ENCODE peak calls at places on chromosomes 7 and 10, in eight cellular contexts. E is lung, J is heart left ventricle, F is tibial nerve, Z is cardiac muscle cell, X is trophoblast cell, N is colonic mucosa, I is lower lobe of right lung. W is an unnamed sample. For H3K27me3, the result is how much of the 10 kb centered on the place peaks cover.

GRCh38 chr7:100061518-100062193 is 12.1 kb downstream of the ZSCAN21 start:
- DNase-seq in J (no peak), F (no peak), N (no peak), I (no peak), E (no peak), X (no peak), Z (no peak), W (no peak)

GRCh38 chr7:139777304-139777890 is 401 bp downstream of the HIPK2 start:
- DNase-seq in E (no peak), Z (peak), F (no peak), I (peak), X (peak), N (peak), J (peak), W (peak)

GRCh38 chr10:121152033-121152432 is 300.9 kb downstream of the WDR11 start:
- DNase-seq in E (no peak), N (no peak), I (no peak), X (no peak), Z (no peak), J (no peak), F (no peak), W (peak)

GRCh38 chr10:114547466-114547865 is 110.6 kb downstream of the ABLIM1 start:
- DNase-seq in X (no peak), E (no peak), Z (no peak), F (no peak), N (no peak), J (no peak), I (peak), W (no peak)

GRCh38 chr7:130901209-130901783 is 167.3 kb upstream of the KLF14 start:
- DNase-seq in X (no peak), F (no peak), N (peak), I (peak), Z (peak), J (peak), E (peak), W (no peak)

GRCh38 chr10:14173706-14174594 is 156.8 kb downstream of the FRMD4A start:
- DNase-seq in N (no peak), E (no peak), Z (peak), I (no peak), F (no peak), J (no peak), X (no peak), W (peak)

GRCh38 chr7:46993396-46993795 is 588.5 kb downstream of the TNS3 start:
- DNase-seq in E (no peak), F (no peak), J (no peak), I (no peak), Z (peak), X (no peak), N (no peak), W (no peak)

GRCh38 chr7:107884419-107884818 is 6.6 kb upstream of the DLD start:
- DNase-seq in E (no peak), J (no peak), N (no peak), X (no peak), F (no peak), Z (no peak), I (no peak), W (no peak)

GRCh38 chr10:79429751-79430150 is 15.7 kb downstream of the ZCCHC24 start:
- DNase-seq in J (no peak), X (no peak), Z (no peak), F (no peak), E (no peak), I (no peak), N (no peak), W (peak)

GRCh38 chr7:27180431-27181175 is 4.4 kb downstream of the HOXA11 start:
- DNase-seq in J (no peak), F (peak), E (no peak), X (no peak), N (no peak), I (no peak), Z (no peak), W (peak)

GRCh38 chr10:100569687-100570517 is 34.2 kb downstream of the HIF1AN start:
- DNase-seq in I (no peak), F (no peak), Z (no peak), N (no peak), E (no peak), J (no peak), X (no peak), W (peak)

GRCh38 chr7:69335331-69335730 is 262.9 kb upstream of the AUTS2 start:
- DNase-seq in X (no peak), F (no peak), I (no peak), J (no peak), Z (no peak), E (no peak), N (no peak), W (no peak)

GRCh38 chr10:112815238-112816032 is 134.6 kb upstream of the TCF7L2 start:
- DNase-seq in F (no peak), Z (peak), J (no peak), I (no peak), N (no peak), E (no peak), X (peak), W (no peak)

GRCh38 chr10:116819999-116820677 is 29.2 kb upstream of the ENO4 start:
- DNase-seq in I (no peak), X (no peak), E (no peak), Z (no peak), J (no peak), F (no peak), N (no peak), W (no peak)

GRCh38 chr10:118595598-118596425 is at the start of gene PRLHR:
- DNase-seq in J (peak), I (no peak), Z (peak), N (no peak), F (no peak), X (no peak), E (no peak), W (peak)

GRCh38 chr10:118592675-118593330 is 2.6 kb downstream of the PRLHR start:
- DNase-seq in I (no peak), J (no peak), X (no peak), Z (no peak), E (no peak), F (no peak), N (no peak), W (no peak)

GRCh38 chr10:118594392-118595063 is 920 bp downstream of the PRLHR start:
- DNase-seq in N (peak), F (no peak), E (peak), J (peak), I (peak), Z (peak), X (peak), W (peak)

GRCh38 chr10:118596426-118597124 is 1.1 kb upstream of the PRLHR start:
- DNase-seq in Z (no peak), N (no peak), I (no peak), E (no peak), F (no peak), J (no peak), X (no peak), W (peak)

DNA sequence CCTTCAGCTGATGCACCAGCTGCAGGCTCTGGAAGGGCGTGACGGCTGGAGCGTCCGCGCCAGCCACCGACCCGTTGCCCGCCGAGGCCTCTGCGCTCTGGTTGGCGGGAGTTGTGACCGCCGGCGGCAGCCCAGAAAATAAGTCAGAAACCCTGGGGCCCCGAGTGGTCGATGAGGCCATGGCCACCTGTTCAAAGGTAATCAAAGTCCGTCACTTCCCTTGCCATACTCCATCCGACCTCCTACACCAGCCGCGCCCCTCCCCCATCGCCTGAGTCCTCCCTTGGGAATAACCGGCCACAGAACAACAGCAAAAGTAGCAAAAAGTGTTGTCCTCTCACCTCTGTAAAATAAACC is 406 bp downstream of the PRLHR start:
- DNase-seq in J (no peak), Z (no peak), E (no peak), X (no peak), N (no peak), I (no peak), F (no peak), W (peak)
- H3K27me3 ChIP-seq in J (half or more), Z (half or more), E (under half), X (under half), N (under half), I (half or more), F (half or more), W (under half)

GRCh38 chr7:55019691-55020480 is 1.1 kb downstream of the EGFR start:
- DNase-seq in I (peak), X (no peak), F (no peak), Z (no peak), J (no peak), E (no peak), N (peak), W (peak)

GRCh38 chr7:55022618-55022985 is 3.8 kb downstream of the EGFR start:
- DNase-seq in E (no peak), J (no peak), F (no peak), Z (no peak), I (no peak), X (no peak), N (no peak), W (no peak)

GRCh38 chr7:55020481-55020871 is 1.7 kb downstream of the EGFR start:
- DNase-seq in I (peak), F (peak), Z (peak), N (peak), E (peak), X (no peak), J (no peak), W (peak)

GRCh38 chr7:55021053-55021452 is 2.2 kb downstream of the EGFR start:
- DNase-seq in I (no peak), Z (no peak), N (no peak), J (no peak), X (no peak), E (no peak), F (no peak), W (peak)

DNA sequence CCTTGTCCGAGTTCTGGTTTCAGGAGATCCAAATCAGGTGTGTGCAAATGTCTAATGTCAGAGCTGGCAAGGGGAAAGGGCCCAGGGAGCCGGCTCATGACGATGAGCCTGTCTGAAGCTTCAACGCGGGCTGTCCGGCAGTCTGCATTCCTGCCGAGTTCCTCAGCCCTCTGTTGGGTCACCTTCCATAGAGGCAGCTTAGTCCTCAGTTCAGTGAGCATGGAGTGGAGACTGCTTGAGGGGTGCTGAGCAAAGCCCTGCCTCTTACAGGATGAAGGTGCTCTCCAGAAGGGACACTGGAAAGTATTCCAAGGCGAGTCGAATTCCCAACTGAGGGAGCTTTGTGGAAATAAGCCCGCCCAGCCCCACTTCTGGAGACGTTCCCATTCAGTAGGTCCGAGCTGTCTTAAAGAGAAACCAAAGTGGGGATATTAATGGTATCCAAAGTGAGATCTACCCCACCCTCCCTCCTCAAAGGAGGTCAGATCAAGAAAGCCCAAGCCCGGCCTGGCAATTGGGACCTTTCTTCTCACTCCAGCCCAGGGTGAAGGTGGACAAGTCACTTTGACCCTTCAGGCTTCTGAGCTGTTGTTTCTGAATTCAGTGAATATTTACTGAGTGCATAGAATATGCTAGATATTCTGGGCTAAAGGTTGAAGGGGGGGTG is 3.3 kb downstream of the EGFR start:
- DNase-seq in F (no peak), J (no peak), N (no peak), E (no peak), I (no peak), X (peak), Z (no peak), W (no peak)
- H3K4me3 ChIP-seq in F (peak), J (peak), N (no peak), E (no peak), I (peak), X (no peak), Z (no peak), W (no peak)

DNA sequence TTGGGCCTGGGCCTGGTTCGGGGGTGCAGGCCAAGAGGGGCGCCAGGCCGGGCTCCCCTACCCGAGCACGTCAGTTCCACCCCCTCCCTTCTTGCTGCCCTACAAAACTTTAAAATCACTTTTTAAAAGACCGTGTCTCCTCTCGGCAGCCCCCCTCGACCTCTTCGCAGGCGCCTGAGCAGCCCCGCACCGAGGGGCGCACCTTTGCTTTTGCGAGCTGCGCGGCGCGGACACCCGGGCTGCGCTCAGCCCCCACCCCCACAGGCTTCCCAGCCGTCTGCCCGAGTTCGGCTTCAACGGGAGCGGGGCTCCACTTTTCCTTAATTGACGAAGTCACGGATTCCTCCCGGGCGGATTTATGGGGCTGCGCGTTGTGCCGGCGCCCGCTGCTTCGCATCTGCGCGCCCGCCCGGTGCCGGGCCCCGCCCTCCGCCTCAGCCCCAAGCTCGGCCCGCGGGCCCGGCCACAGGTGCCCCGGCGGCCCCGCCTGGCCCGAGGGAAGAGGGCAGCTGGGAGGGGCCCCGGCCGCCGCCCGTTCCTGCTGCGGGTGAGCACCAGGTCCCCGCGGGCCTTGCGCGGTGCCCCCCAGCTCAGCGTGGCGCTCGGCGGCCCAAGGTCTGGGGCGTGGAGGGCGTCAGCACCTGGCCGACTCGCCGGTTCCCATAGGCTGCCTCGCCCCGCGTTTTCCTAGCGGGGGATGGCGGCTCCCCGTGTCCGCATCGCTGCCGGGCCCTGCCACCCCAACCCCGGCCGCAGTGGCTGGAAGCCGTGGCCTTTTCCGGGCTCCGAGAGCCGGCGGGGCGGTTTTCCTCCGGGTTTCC is 10.8 kb upstream of the MNX1 start:
- DNase-seq in Z (no peak), F (no peak), E (no peak), J (no peak), I (no peak), N (peak), X (no peak), W (peak)
- H3K27me3 ChIP-seq in Z (half or more), F (half or more), E (under half), J (half or more), I (half or more), N (half or more), X (half or more), W (half or more)

GRCh38 chr10:99539820-99540219 is 7.1 kb downstream of the NKX2-3 start:
- DNase-seq in F (no peak), X (no peak), N (no peak), E (no peak), J (no peak), I (no peak), Z (no peak), W (no peak)

GRCh38 chr10:99538287-99538917 is 5.7 kb downstream of the NKX2-3 start:
- DNase-seq in N (no peak), J (no peak), Z (no peak), F (no peak), E (no peak), I (no peak), X (no peak), W (peak)

GRCh38 chr10:99539120-99539519 is 6.4 kb downstream of the NKX2-3 start:
- DNase-seq in F (no peak), I (no peak), X (no peak), J (no peak), Z (no peak), N (no peak), E (no peak), W (peak)

GRCh38 chr10:99540339-99540672 is 7.6 kb downstream of the NKX2-3 start:
- DNase-seq in I (no peak), X (no peak), F (no peak), Z (no peak), E (no peak), J (no peak), N (no peak), W (peak)

DNA sequence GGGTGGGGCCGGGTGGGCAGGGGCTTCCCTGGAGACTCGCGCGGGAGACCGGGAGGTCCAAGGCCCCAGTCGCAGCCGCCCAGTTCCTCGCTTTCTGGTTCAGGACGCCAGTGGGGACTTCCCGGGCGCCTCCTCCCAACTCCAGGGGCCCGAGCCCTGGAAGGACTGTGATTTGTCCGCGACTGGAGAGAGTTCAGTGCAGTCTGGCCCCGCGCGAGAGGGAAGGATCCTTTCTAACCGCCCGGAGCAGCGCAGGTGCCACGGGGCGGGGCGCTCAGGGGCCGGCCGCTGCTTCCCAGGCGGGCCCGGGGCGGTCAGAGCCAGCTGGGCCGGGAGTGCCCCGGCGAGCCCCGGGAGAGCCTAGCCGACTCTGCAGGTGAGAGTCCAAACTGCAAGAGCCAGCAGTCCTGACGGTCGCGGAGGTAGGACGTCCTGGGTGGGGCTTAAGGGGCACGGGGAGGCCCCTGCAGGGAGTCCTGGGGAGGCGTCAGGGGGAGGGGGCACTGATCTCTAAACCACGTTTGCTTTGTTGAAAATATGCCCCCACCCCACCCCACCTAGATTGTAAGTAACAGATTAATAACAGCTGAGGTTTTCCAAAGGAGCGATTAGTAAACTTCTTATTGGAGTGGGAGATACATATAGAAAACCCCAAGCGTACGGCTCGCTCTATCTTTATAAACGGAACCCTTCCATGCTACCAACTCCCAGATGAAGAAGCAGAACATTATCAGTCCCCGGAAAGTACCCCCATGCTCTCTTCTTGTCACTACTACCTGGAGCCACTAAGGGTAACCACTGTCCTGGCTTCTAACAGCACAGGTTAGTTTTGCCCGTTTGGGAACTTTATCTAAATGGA is 8.2 kb downstream of the NKX2-3 start:
- DNase-seq in E (no peak), N (no peak), X (peak), Z (no peak), J (no peak), F (no peak), I (no peak), W (peak)
- H3K4me3 ChIP-seq in E (no peak), N (peak), X (no peak), Z (peak), J (no peak), F (no peak), I (peak), W (no peak)

DNA sequence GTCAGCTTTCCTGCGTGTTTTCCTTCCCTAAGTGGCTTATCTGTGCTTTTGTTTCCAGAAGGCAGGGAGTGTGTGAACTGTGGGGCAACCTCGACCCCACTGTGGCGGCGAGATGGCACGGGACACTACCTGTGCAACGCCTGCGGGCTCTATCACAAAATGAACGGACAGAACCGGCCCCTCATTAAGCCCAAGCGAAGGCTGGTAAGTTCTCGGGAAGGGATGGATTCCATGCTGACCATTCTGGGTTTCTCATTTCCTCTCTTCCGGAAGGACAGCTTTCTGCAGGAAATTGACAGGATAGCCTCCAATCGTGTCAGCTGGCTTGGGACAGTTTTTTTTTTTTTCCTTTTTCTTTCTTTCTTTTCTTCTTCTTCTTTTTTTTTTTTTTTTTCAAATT is 9.4 kb downstream of the GATA3 start:
- DNase-seq in I (no peak), Z (no peak), F (no peak), X (no peak), J (no peak), N (no peak), E (no peak), W (peak)
- H3K27me3 ChIP-seq in I (under half), Z (under half), F (half or more), X (under half), J (under half), N (under half), E (under half), W (under half)

DNA sequence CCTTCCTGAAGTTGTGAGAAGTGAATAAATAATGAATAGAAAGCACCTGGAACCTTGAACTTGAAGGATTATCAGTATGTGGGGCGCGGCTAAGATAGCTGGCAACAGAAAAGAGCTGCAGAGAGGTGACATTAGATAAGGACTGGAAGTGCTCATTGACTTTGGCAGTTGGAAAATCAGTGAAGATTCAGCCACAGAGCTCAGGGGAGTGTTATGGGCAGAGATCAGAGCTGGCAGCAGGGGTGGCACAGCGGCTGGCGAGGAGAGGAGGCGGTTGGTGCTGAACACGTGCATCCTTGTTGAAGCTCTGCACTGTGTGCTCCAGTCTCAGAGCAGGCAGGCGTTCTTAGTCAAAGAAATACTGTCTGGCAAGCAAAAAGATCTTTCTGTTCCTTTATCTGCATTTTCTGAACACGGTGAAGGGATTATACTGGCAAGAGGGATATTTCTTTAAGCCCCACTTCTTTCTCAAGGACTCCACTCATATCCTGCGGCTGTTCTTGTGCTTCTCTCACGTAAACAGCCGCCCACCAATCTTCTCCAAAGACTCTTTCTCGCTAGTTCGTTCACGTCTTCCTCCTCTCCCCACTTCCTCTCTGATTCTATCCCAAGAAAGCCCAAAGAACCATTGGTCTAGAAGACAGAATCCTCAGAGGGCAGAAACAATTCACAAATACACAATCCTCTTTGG is 38.7 kb upstream of the ADD3 start:
- DNase-seq in J (no peak), X (no peak), I (no peak), N (peak), Z (peak), E (no peak), F (no peak), W (no peak)
- H3K4me3 ChIP-seq in J (no peak), X (no peak), I (no peak), N (no peak), Z (no peak), E (no peak), F (no peak), W (no peak)

GRCh38 chr7:97013025-97013424 is 7.7 kb downstream of the DLX6 start:
- DNase-seq in J (no peak), E (no peak), F (no peak), X (no peak), Z (no peak), I (no peak), N (no peak), W (peak)
- H3K27me3 ChIP-seq in J (half or more), E (under half), F (half or more), X (under half), Z (half or more), I (half or more), N (half or more), W (half or more)

W was measured in H7.